ENCODE peak calls at places on chromosomes 6 and 20, in five cellular contexts. F is HCT116, X is SK-N-SH, C is HepG2, Y is GM23338. U is an unnamed sample. For H3K79me2, the result is how much of the 10 kb centered on the place peaks cover.

GRCh38 chr6:6751615-6752014 is 163.1 kb downstream of the LY86 start:
- DNase-seq in F (peak), X (no peak), C (no peak), Y (no peak), U (no peak)

GRCh38 chr20:10910535-10911239 is 236.9 kb upstream of the JAG1 start:
- DNase-seq in F (no peak), X (no peak), C (no peak), Y (peak), U (no peak)

GRCh38 chr6:151240036-151240685 is 394 bp downstream of the AKAP12 start:
- DNase-seq in F (peak), X (peak), C (no peak), Y (peak), U (no peak)

GRCh38 chr6:131197716-131198115 is 62.4 kb downstream of the AKAP7 start:
- DNase-seq in F (no peak), X (no peak), C (no peak), Y (no peak), U (no peak)

GRCh38 chr20:44143896-44144295 is 43.1 kb downstream of the JPH2 start:
- DNase-seq in F (no peak), X (no peak), C (no peak), Y (no peak), U (no peak)

GRCh38 chr6:98343004-98343403 is 491.4 kb upstream of the POU3F2 start:
- DNase-seq in F (no peak), X (no peak), C (no peak), Y (no peak), U (no peak)

GRCh38 chr6:149934249-149935156 is 7.3 kb upstream of the ULBP2 start:
- DNase-seq in F (peak), X (peak), C (peak), Y (peak), U (peak)

GRCh38 chr20:48875233-48875913 is 46.1 kb upstream of the ARFGEF2 start:
- DNase-seq in F (no peak), X (no peak), C (no peak), Y (no peak), U (no peak)

GRCh38 chr20:38355161-38356012 is 9.1 kb downstream of the LBP start:
- DNase-seq in F (no peak), X (no peak), C (no peak), Y (peak), U (no peak)

GRCh38 chr6:163960128-163960527 is 545.6 kb downstream of the QKI start:
- DNase-seq in F (no peak), X (no peak), C (no peak), Y (no peak), U (no peak)

GRCh38 chr6:127367023-127367375 is 23.6 kb upstream of the ECHDC1 start:
- DNase-seq in F (no peak), X (no peak), C (no peak), Y (no peak), U (no peak)

GRCh38 chr6:83221886-83222479 is 28.8 kb downstream of the RWDD2A start:
- DNase-seq in F (peak), X (peak), C (peak), Y (peak), U (peak)

GRCh38 chr6:150886155-150886554 is 20.7 kb downstream of the MTHFD1L start:
- DNase-seq in F (no peak), X (no peak), C (no peak), Y (no peak), U (no peak)

GRCh38 chr20:36506253-36506652 is 35.1 kb upstream of the MYL9 start:
- DNase-seq in F (no peak), X (no peak), C (peak), Y (peak), U (peak)

GRCh38 chr6:126204598-126204997 is 135.3 kb upstream of the CENPW start:
- DNase-seq in F (no peak), X (no peak), C (no peak), Y (no peak), U (no peak)

DNA sequence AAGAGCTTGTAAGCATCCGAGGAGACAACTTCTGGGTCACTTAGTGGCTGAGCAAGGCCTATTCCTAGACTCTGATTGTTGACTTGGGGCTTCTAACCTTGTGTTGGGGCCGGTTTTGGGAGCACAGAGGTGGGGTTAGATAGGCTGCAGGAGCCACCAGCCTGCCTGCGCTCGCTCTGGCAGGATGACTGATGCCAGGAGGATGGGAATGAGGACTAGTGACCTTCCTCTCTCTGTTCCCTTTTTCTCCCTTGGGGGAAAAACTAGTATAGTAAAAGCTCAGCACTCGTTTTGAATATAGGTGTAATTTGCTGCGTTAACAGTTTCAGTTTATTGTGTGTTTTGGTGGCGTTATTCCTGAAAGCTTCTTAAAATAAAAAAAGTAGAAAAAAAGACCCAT is 141.5 kb downstream of the ARID1B start:
- DNase-seq in F (no peak), X (no peak), C (no peak), Y (no peak), U (no peak)
- H3K79me2 ChIP-seq in F (under half), X (half or more), C (under half), Y (half or more), U (half or more)

DNA sequence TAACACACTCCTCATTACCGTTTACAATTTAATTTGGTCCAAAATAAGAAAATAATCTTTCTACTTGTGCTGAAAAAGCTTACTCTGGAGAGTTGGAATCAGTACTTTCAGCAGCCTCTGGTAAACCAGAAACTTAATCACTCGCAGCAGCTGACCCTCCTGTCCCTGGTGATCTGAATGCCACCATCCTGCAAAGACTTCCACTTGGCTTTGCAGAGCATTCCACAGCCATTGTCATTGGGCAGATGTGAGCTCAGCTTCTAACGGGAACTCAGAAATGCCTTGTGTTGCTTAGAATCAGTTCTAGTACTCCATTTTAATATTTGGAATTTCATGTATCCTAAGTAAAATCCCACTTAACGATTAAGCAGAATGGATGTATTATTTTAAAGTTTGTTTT is 59.7 kb downstream of the PHACTR1 start:
- DNase-seq in F (no peak), X (no peak), C (no peak), Y (peak), U (no peak)
- H2AFZ ChIP-seq in F (no peak), X (no peak), C (no peak), Y (no peak), U (no peak)

DNA sequence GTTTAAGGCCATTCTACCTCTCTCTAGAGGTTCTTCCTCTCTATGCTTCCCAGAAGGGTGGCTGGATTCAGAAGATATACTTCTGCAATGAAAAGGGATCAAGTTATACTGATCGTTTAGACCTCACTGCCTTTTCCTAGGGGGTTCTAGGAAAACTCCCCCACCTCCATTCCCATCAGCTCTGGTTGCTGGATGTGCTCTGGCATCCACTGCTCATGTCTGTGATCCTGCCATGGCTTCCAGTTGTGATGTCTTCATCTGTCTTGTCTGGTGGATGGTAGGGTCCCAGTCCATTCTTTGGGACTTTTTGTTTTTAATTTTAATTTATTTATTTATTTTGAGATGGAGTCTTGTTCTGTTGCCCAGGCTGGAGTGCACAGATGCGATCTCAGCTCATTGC is 118.4 kb downstream of the BTBD3 start:
- DNase-seq in F (no peak), X (no peak), C (no peak), Y (no peak), U (no peak)
- H3K4me3 ChIP-seq in F (no peak), X (no peak), C (no peak), Y (no peak), U (no peak)

GRCh38 chr6:53311586-53311935 is 37.2 kb downstream of the ELOVL5 start:
- DNase-seq in F (no peak), X (no peak), C (no peak), Y (no peak), U (no peak)

GRCh38 chr6:53315086-53315724 is 33.5 kb downstream of the ELOVL5 start:
- DNase-seq in F (no peak), X (no peak), C (no peak), Y (no peak), U (no peak)

GRCh38 chr6:53312355-53312754 is 36.4 kb downstream of the ELOVL5 start:
- DNase-seq in F (no peak), X (peak), C (no peak), Y (no peak), U (no peak)

GRCh38 chr6:53310751-53311585 is 37.8 kb downstream of the ELOVL5 start:
- DNase-seq in F (no peak), X (no peak), C (no peak), Y (no peak), U (no peak)

DNA sequence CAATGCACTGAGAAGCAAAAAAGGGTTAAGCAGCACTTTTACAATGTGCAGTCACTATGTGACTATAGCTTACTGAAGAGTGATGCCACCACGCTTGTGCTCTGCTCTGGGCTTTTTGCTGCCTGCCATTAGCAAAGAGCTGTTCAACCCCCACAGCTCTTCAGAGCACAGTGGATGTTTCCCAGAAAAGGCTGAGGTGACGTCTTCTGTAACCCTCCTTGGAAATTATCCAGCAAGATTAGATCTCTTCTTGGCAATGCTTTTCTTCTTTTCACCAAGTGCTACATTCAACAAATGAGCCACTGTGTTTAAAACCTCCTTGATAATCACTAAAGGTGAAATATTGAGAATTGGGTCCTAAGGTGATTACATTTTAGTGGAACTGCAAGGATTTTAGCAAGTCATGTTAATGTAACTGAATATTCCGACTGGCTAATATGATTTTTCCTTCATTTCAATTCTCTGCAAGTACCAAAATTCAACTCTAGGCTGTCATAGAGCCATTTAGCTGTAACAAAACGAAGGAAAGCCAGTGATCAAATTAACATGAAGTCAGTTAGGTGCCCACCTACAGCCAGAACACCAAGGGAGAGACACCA is 34.9 kb downstream of the ELOVL5 start:
- DNase-seq in F (no peak), X (no peak), C (no peak), Y (no peak), U (no peak)
- H3K79me2 ChIP-seq in F (half or more), X (half or more), C (under half), Y (half or more), U (half or more)

GRCh38 chr20:34842143-34842542 is 16.7 kb upstream of the NCOA6 start:
- DNase-seq in F (no peak), X (no peak), C (no peak), Y (no peak), U (no peak)
- H2AFZ ChIP-seq in F (no peak), X (no peak), C (no peak), Y (no peak), U (no peak)

DNA sequence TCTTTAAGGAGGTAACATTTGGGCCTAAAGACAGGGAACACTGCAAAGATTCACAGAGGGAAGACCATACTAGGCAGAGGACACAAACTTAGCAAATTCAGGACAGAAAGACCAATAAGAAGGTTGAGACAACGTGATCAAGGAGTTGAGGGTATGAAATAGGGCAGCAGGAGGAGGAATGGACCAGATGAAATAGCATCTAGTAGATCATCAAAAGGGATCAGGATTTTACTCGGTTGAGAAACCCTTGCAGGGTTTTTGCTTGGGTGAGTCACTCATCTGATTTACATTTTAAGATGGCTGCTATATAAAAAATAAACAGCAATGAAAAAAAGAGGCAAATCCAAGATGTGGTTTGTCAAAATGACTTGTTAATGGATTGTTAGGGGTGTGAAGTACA is 4.7 kb downstream of the BCLAF1 start:
- DNase-seq in F (no peak), X (no peak), C (no peak), Y (peak), U (no peak)
- H3K4me3 ChIP-seq in F (no peak), X (peak), C (no peak), Y (peak), U (no peak)

U was measured in Karpas-422.